ENCODE peak calls at places on chromosome 11, in four cellular contexts. One of them, this sample, is unnamed.

GRCh38 chr11:78567209-78567608 is 7.5 kb downstream of the NARS2 start:
- DNase-seq in suprapubic skin: no peak
- DNase-seq in GM10248: no peak
- DNase-seq in AG09309: no peak
- DNase-seq in this sample: no peak

GRCh38 chr11:33257160-33257896 is at the start of gene HIPK3:
- DNase-seq in suprapubic skin: peak
- DNase-seq in GM10248: peak
- DNase-seq in AG09309: no peak
- DNase-seq in this sample: no peak

GRCh38 chr11:117807482-117808272 is 10.7 kb upstream of the DSCAML1 start:
- DNase-seq in AG09309: no peak
- DNase-seq in suprapubic skin: peak
- DNase-seq in GM10248: peak
- DNase-seq in this sample: peak

GRCh38 chr11:15213471-15214231 is 98.9 kb downstream of the INSC start:
- DNase-seq in AG09309: no peak
- DNase-seq in suprapubic skin: no peak
- DNase-seq in GM10248: no peak
- DNase-seq in this sample: no peak

GRCh38 chr11:32843544-32843943 is 13.8 kb downstream of the PRRG4 start:
- DNase-seq in AG09309: no peak
- DNase-seq in GM10248: no peak
- DNase-seq in suprapubic skin: no peak
- DNase-seq in this sample: no peak

GRCh38 chr11:77299528-77299993 is 1.9 kb downstream of the GDPD4 start:
- DNase-seq in suprapubic skin: no peak
- DNase-seq in AG09309: no peak
- DNase-seq in GM10248: no peak
- DNase-seq in this sample: no peak

GRCh38 chr11:11841605-11842425 is at the start of gene USP47:
- DNase-seq in GM10248: peak
- DNase-seq in AG09309: no peak
- DNase-seq in suprapubic skin: peak
- DNase-seq in this sample: peak

GRCh38 chr11:27485930-27486773 is 13.6 kb upstream of the LGR4 start:
- DNase-seq in GM10248: peak
- DNase-seq in suprapubic skin: no peak
- DNase-seq in AG09309: no peak
- DNase-seq in this sample: no peak

GRCh38 chr11:125923012-125923579 is 18.8 kb downstream of the DDX25 start:
- DNase-seq in GM10248: peak
- DNase-seq in suprapubic skin: no peak
- DNase-seq in AG09309: peak
- DNase-seq in this sample: peak

GRCh38 chr11:2792376-2793250 is 92.8 kb upstream of the KCNQ1OT1 start:
- DNase-seq in AG09309: no peak
- DNase-seq in suprapubic skin: peak
- DNase-seq in GM10248: no peak
- DNase-seq in this sample: no peak

GRCh38 chr11:64122411-64123101 is 43.4 kb downstream of the MACROD1 start:
- DNase-seq in suprapubic skin: no peak
- DNase-seq in AG09309: no peak
- DNase-seq in GM10248: no peak
- DNase-seq in this sample: no peak

GRCh38 chr11:64500176-64501013 is 90.6 kb upstream of the SLC22A12 start:
- DNase-seq in AG09309: no peak
- DNase-seq in GM10248: no peak
- DNase-seq in suprapubic skin: peak
- DNase-seq in this sample: no peak

GRCh38 chr11:126495806-126496205 is 140.3 kb downstream of the ST3GAL4 start:
- DNase-seq in AG09309: no peak
- DNase-seq in GM10248: no peak
- DNase-seq in suprapubic skin: no peak
- DNase-seq in this sample: no peak

GRCh38 chr11:117960406-117960805 is 25.8 kb upstream of the IL10RA start:
- DNase-seq in suprapubic skin: no peak
- DNase-seq in AG09309: no peak
- DNase-seq in GM10248: no peak
- DNase-seq in this sample: no peak

GRCh38 chr11:22878604-22879003 is 18.3 kb upstream of the CCDC179 start:
- DNase-seq in AG09309: no peak
- DNase-seq in suprapubic skin: no peak
- DNase-seq in GM10248: no peak
- DNase-seq in this sample: no peak

GRCh38 chr11:32722255-32722654 is 72.2 kb downstream of the CCDC73 start:
- DNase-seq in suprapubic skin: no peak
- DNase-seq in AG09309: no peak
- DNase-seq in GM10248: no peak
- DNase-seq in this sample: no peak

GRCh38 chr11:128593281-128593680 is 5.9 kb upstream of the ETS1 start:
- DNase-seq in AG09309: no peak
- DNase-seq in suprapubic skin: no peak
- DNase-seq in GM10248: no peak
- DNase-seq in this sample: no peak

GRCh38 chr11:132332521-132332920 is 962.1 kb downstream of the NTM start:
- DNase-seq in AG09309: no peak
- DNase-seq in GM10248: no peak
- DNase-seq in suprapubic skin: no peak
- DNase-seq in this sample: no peak

GRCh38 chr11:45182902-45183301 is 36.5 kb downstream of the PRDM11 start:
- DNase-seq in AG09309: no peak
- DNase-seq in suprapubic skin: no peak
- DNase-seq in GM10248: no peak
- DNase-seq in this sample: no peak

GRCh38 chr11:78465169-78465942 is 47.7 kb upstream of the GAB2 start:
- DNase-seq in AG09309: no peak
- DNase-seq in GM10248: peak
- DNase-seq in suprapubic skin: no peak
- DNase-seq in this sample: no peak

GRCh38 chr11:50246183-50246582 is 213.5 kb downstream of the OR4C45 start:
- DNase-seq in AG09309: no peak
- DNase-seq in GM10248: no peak
- DNase-seq in suprapubic skin: no peak
- DNase-seq in this sample: no peak

GRCh38 chr11:11173316-11174025 is 179.6 kb downstream of the CSNK2A3 start:
- DNase-seq in GM10248: no peak
- DNase-seq in AG09309: no peak
- DNase-seq in suprapubic skin: no peak
- DNase-seq in this sample: no peak

GRCh38 chr11:19892387-19892786 is 179.8 kb downstream of the NAV2 start:
- DNase-seq in suprapubic skin: no peak
- DNase-seq in GM10248: no peak
- DNase-seq in AG09309: no peak
- DNase-seq in this sample: no peak

GRCh38 chr11:45149483-45150056 is 3.1 kb downstream of the PRDM11 start:
- DNase-seq in GM10248: no peak
- DNase-seq in suprapubic skin: no peak
- DNase-seq in AG09309: no peak
- DNase-seq in this sample: no peak

GRCh38 chr11:118215262-118215661 is 9.5 kb downstream of the JAML start:
- DNase-seq in suprapubic skin: no peak
- DNase-seq in AG09309: no peak
- DNase-seq in GM10248: no peak
- DNase-seq in this sample: no peak

GRCh38 chr11:80855975-80856524 is 1415.2 kb upstream of the TENM4 start:
- DNase-seq in GM10248: no peak
- DNase-seq in AG09309: no peak
- DNase-seq in suprapubic skin: no peak
- DNase-seq in this sample: no peak

GRCh38 chr11:117179048-117179999 is 781 bp downstream of the SIDT2 start:
- DNase-seq in GM10248: peak
- DNase-seq in suprapubic skin: peak
- DNase-seq in AG09309: no peak
- DNase-seq in this sample: no peak

GRCh38 chr11:86620796-86621575 is 51.4 kb downstream of the ME3 start:
- DNase-seq in suprapubic skin: no peak
- DNase-seq in AG09309: peak
- DNase-seq in GM10248: no peak
- DNase-seq in this sample: no peak

GRCh38 chr11:78699606-78700005 is 124.9 kb upstream of the NARS2 start:
- DNase-seq in GM10248: no peak
- DNase-seq in suprapubic skin: no peak
- DNase-seq in AG09309: no peak
- DNase-seq in this sample: no peak

GRCh38 chr11:120546312-120547205 is 35.0 kb downstream of the GRIK4 start:
- DNase-seq in suprapubic skin: peak
- DNase-seq in GM10248: no peak
- DNase-seq in AG09309: peak
- DNase-seq in this sample: peak

GRCh38 chr11:98495601-98496000 is 525.1 kb upstream of the CNTN5 start:
- DNase-seq in AG09309: no peak
- DNase-seq in GM10248: no peak
- DNase-seq in suprapubic skin: no peak
- DNase-seq in this sample: no peak

GRCh38 chr11:65700377-65700776 is 11.7 kb upstream of the KAT5 start:
- DNase-seq in GM10248: no peak
- DNase-seq in suprapubic skin: no peak
- DNase-seq in AG09309: no peak
- DNase-seq in this sample: no peak

GRCh38 chr11:1513326-1514296 is 27.0 kb upstream of the MOB2 start:
- DNase-seq in suprapubic skin: no peak
- DNase-seq in AG09309: no peak
- DNase-seq in GM10248: no peak
- DNase-seq in this sample: no peak

GRCh38 chr11:72969894-72970335 is 155.7 kb downstream of the ATG16L2 start:
- DNase-seq in AG09309: peak
- DNase-seq in GM10248: peak
- DNase-seq in suprapubic skin: no peak
- DNase-seq in this sample: no peak

GRCh38 chr11:126332221-126332711 is 23.2 kb upstream of the ST3GAL4 start:
- DNase-seq in AG09309: peak
- DNase-seq in GM10248: no peak
- DNase-seq in suprapubic skin: peak
- DNase-seq in this sample: peak

GRCh38 chr11:19499999-19500398 is 212.6 kb upstream of the NAV2 start:
- DNase-seq in AG09309: no peak
- DNase-seq in suprapubic skin: no peak
- DNase-seq in GM10248: no peak
- DNase-seq in this sample: no peak

GRCh38 chr11:12388171-12388570 is 10.8 kb downstream of the PARVA start:
- DNase-seq in AG09309: no peak
- DNase-seq in suprapubic skin: no peak
- DNase-seq in GM10248: no peak
- DNase-seq in this sample: no peak

GRCh38 chr11:911031-911889 is 650 bp upstream of the CHID1 start:
- DNase-seq in AG09309: no peak
- DNase-seq in suprapubic skin: peak
- DNase-seq in GM10248: peak
- DNase-seq in this sample: no peak

GRCh38 chr11:83671295-83671694 is 385.1 kb upstream of the CCDC90B start:
- DNase-seq in suprapubic skin: no peak
- DNase-seq in AG09309: no peak
- DNase-seq in GM10248: no peak
- DNase-seq in this sample: no peak
- TF ChIP-seq CTCF in suprapubic skin: no peak
- TF ChIP-seq CTCF in AG09309: peak
- TF ChIP-seq CTCF in GM10248: no peak
- TF ChIP-seq CTCF in this sample: no peak

GRCh38 chr11:67780056-67780455 is 105.6 kb upstream of the ALDH3B2 start:
- DNase-seq in AG09309: no peak
- DNase-seq in GM10248: no peak
- DNase-seq in suprapubic skin: no peak
- DNase-seq in this sample: no peak
- TF ChIP-seq CTCF in AG09309: no peak
- TF ChIP-seq CTCF in GM10248: no peak
- TF ChIP-seq CTCF in suprapubic skin: no peak
- TF ChIP-seq CTCF in this sample: no peak

DNA sequence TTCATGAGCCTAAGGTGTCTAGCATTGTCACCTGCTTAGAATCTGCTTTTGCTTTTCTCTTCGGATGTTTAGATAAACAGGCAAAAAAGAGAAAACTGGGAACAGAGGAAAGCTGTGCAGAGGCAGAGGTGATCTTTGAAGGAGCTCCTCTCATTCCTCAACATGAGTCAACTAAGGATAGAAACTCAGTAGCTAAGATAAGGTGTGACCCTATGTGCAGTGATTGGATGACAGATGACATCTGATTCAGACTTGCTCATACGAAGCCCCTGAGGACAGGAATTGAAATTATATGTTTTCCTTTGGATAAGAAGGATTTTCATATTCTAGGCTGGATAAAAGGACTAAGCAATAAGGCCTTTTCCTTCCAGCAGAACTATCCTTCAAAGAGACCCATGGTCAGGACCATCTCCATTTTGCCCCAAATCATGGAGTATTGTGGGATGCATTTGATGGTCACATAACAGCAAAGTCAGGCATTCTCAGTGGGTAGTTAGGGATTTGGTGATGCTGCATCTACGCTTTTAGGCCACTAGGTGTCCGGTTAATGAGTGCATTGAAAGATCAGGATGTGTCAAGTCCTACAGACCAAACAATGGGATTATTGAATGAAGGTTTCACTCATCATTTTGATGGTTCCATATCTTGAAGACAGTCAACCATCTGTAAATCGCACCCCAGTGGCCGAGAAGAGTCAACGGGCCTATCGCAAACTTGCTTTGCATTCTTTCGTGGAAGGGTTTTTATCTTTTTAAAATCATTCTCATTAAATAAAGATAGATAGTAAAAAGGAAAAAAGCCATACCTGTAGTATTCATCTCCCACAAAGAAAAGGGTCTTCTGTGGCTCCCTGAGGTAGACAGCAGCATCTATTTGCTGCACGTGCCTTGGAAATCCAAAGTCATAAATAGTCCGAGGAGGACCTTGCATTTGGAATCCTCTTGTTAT is 32.2 kb downstream of the MMP20 start:
- DNase-seq in GM10248: no peak
- DNase-seq in AG09309: no peak
- DNase-seq in suprapubic skin: no peak
- DNase-seq in this sample: no peak
- TF ChIP-seq CTCF in GM10248: peak
- TF ChIP-seq CTCF in AG09309: peak
- TF ChIP-seq CTCF in suprapubic skin: no peak
- TF ChIP-seq CTCF in this sample: peak

DNA sequence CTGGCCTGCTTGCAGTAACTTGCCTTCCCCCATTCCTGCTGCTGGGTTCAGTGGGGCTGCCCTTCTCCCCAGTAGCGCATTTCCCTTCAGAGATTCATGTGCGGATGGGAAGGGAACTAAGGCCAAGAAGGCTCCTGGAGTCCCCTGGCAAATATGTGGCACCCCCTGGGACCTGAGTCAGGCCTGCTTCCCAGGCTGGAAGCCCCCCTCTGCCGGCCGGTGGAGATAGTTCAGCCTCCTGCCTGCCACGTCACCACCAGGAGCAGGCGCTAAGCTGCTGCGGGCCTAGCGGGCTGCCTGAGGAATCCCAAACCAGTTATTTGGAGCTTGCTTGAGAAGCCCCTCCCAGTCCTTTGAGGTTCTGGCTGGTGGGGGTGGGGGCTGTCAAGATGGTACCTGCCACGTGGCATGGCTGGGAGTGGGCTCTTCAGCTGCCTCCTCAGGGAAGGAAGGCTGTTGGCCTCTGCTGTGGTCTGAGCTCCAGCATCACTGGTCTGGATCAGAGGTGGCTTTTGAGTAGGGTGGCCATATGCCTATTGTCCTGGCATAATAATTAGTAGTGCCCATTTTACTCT is 2.0 kb downstream of the SERPINH1 start:
- DNase-seq in suprapubic skin: peak
- DNase-seq in GM10248: no peak
- DNase-seq in AG09309: no peak
- DNase-seq in this sample: peak
- TF ChIP-seq CTCF in suprapubic skin: peak
- TF ChIP-seq CTCF in GM10248: no peak
- TF ChIP-seq CTCF in AG09309: peak
- TF ChIP-seq CTCF in this sample: peak